ENCODE peak calls at places on chromosomes 1 and 21, in five cellular contexts. One of them, this sample, is unnamed.

GRCh38 chr1:27306892-27307850 is 14.8 kb upstream of the TMEM222 start:
- DNase-seq in NCI-H510A treated with DMSO at 0.1 percent for 48 hours: peak
- DNase-seq in left ventricle myocardium superior: no peak
- DNase-seq in fibroblast of gingiva: no peak
- DNase-seq in cardiac fibroblast: no peak
- DNase-seq in this sample: no peak

GRCh38 chr1:119510046-119510445 is 3.0 kb downstream of the HSD3B1 start:
- DNase-seq in NCI-H510A treated with DMSO at 0.1 percent for 48 hours: no peak
- DNase-seq in left ventricle myocardium superior: no peak
- DNase-seq in fibroblast of gingiva: no peak
- DNase-seq in cardiac fibroblast: no peak
- DNase-seq in this sample: no peak

GRCh38 chr1:152906023-152906565 is 2.3 kb upstream of the IVL start:
- DNase-seq in NCI-H510A treated with DMSO at 0.1 percent for 48 hours: no peak
- DNase-seq in left ventricle myocardium superior: no peak
- DNase-seq in fibroblast of gingiva: no peak
- DNase-seq in cardiac fibroblast: no peak
- DNase-seq in this sample: no peak

GRCh38 chr21:43361493-43362296 is 65.2 kb downstream of the SIK1 start:
- DNase-seq in NCI-H510A treated with DMSO at 0.1 percent for 48 hours: peak
- DNase-seq in left ventricle myocardium superior: peak
- DNase-seq in fibroblast of gingiva: peak
- DNase-seq in cardiac fibroblast: peak
- DNase-seq in this sample: no peak

GRCh38 chr1:192575499-192576189 is at the start of gene RGS1:
- DNase-seq in NCI-H510A treated with DMSO at 0.1 percent for 48 hours: no peak
- DNase-seq in left ventricle myocardium superior: peak
- DNase-seq in fibroblast of gingiva: no peak
- DNase-seq in cardiac fibroblast: no peak
- DNase-seq in this sample: no peak

GRCh38 chr1:39672551-39672947 is 642 bp upstream of the NT5C1A start:
- DNase-seq in NCI-H510A treated with DMSO at 0.1 percent for 48 hours: no peak
- DNase-seq in left ventricle myocardium superior: no peak
- DNase-seq in fibroblast of gingiva: no peak
- DNase-seq in cardiac fibroblast: no peak
- DNase-seq in this sample: no peak

GRCh38 chr1:16043521-16043920 is at the start of gene CLCNKB:
- DNase-seq in NCI-H510A treated with DMSO at 0.1 percent for 48 hours: peak
- DNase-seq in left ventricle myocardium superior: no peak
- DNase-seq in fibroblast of gingiva: no peak
- DNase-seq in cardiac fibroblast: no peak
- DNase-seq in this sample: no peak

GRCh38 chr1:109634771-109635750 is 15.4 kb downstream of the AMPD2 start:
- DNase-seq in NCI-H510A treated with DMSO at 0.1 percent for 48 hours: no peak
- DNase-seq in left ventricle myocardium superior: no peak
- DNase-seq in fibroblast of gingiva: no peak
- DNase-seq in cardiac fibroblast: no peak
- DNase-seq in this sample: no peak

GRCh38 chr1:232662910-232663309 is 33.0 kb upstream of the SIPA1L2 start:
- DNase-seq in NCI-H510A treated with DMSO at 0.1 percent for 48 hours: no peak
- DNase-seq in left ventricle myocardium superior: no peak
- DNase-seq in fibroblast of gingiva: peak
- DNase-seq in cardiac fibroblast: no peak
- DNase-seq in this sample: no peak

GRCh38 chr1:214341918-214342317 is 61.0 kb downstream of the SMYD2 start:
- DNase-seq in NCI-H510A treated with DMSO at 0.1 percent for 48 hours: no peak
- DNase-seq in left ventricle myocardium superior: no peak
- DNase-seq in fibroblast of gingiva: no peak
- DNase-seq in cardiac fibroblast: no peak
- DNase-seq in this sample: no peak

GRCh38 chr1:110187139-110187890 is 22.8 kb upstream of the KCNC4 start:
- DNase-seq in NCI-H510A treated with DMSO at 0.1 percent for 48 hours: no peak
- DNase-seq in left ventricle myocardium superior: peak
- DNase-seq in fibroblast of gingiva: peak
- DNase-seq in cardiac fibroblast: peak
- DNase-seq in this sample: no peak

GRCh38 chr1:219686171-219686570 is 73.3 kb upstream of the ZC3H11B start:
- DNase-seq in NCI-H510A treated with DMSO at 0.1 percent for 48 hours: no peak
- DNase-seq in left ventricle myocardium superior: no peak
- DNase-seq in fibroblast of gingiva: no peak
- DNase-seq in cardiac fibroblast: no peak
- DNase-seq in this sample: no peak

GRCh38 chr1:15452216-15452615 is 4.3 kb upstream of the CELA2A start:
- DNase-seq in NCI-H510A treated with DMSO at 0.1 percent for 48 hours: no peak
- DNase-seq in left ventricle myocardium superior: no peak
- DNase-seq in fibroblast of gingiva: no peak
- DNase-seq in cardiac fibroblast: peak
- DNase-seq in this sample: no peak

GRCh38 chr1:204073837-204074273 is 940 bp downstream of the SOX13 start:
- DNase-seq in NCI-H510A treated with DMSO at 0.1 percent for 48 hours: no peak
- DNase-seq in left ventricle myocardium superior: peak
- DNase-seq in fibroblast of gingiva: peak
- DNase-seq in cardiac fibroblast: peak
- DNase-seq in this sample: no peak

GRCh38 chr1:184545601-184546000 is 158.8 kb downstream of the C1orf21 start:
- DNase-seq in NCI-H510A treated with DMSO at 0.1 percent for 48 hours: no peak
- DNase-seq in left ventricle myocardium superior: no peak
- DNase-seq in fibroblast of gingiva: peak
- DNase-seq in cardiac fibroblast: peak
- DNase-seq in this sample: no peak

GRCh38 chr1:67361646-67362045 is 54.0 kb downstream of the IL12RB2 start:
- DNase-seq in NCI-H510A treated with DMSO at 0.1 percent for 48 hours: no peak
- DNase-seq in left ventricle myocardium superior: no peak
- DNase-seq in fibroblast of gingiva: no peak
- DNase-seq in cardiac fibroblast: no peak
- DNase-seq in this sample: no peak

GRCh38 chr1:217348960-217349664 is 281.8 kb downstream of the GPATCH2 start:
- DNase-seq in NCI-H510A treated with DMSO at 0.1 percent for 48 hours: no peak
- DNase-seq in left ventricle myocardium superior: no peak
- DNase-seq in fibroblast of gingiva: no peak
- DNase-seq in cardiac fibroblast: no peak
- DNase-seq in this sample: no peak

GRCh38 chr1:55000110-55000815 is 1.5 kb downstream of the BSND start:
- DNase-seq in NCI-H510A treated with DMSO at 0.1 percent for 48 hours: no peak
- DNase-seq in left ventricle myocardium superior: no peak
- DNase-seq in fibroblast of gingiva: no peak
- DNase-seq in cardiac fibroblast: no peak
- DNase-seq in this sample: no peak

GRCh38 chr1:216183007-216183406 is 240.2 kb downstream of the USH2A start:
- DNase-seq in NCI-H510A treated with DMSO at 0.1 percent for 48 hours: no peak
- DNase-seq in left ventricle myocardium superior: no peak
- DNase-seq in fibroblast of gingiva: no peak
- DNase-seq in cardiac fibroblast: peak
- DNase-seq in this sample: no peak

GRCh38 chr1:110746644-110747259 is 72.0 kb upstream of the KCNA3 start:
- DNase-seq in NCI-H510A treated with DMSO at 0.1 percent for 48 hours: no peak
- DNase-seq in left ventricle myocardium superior: peak
- DNase-seq in fibroblast of gingiva: peak
- DNase-seq in cardiac fibroblast: peak
- DNase-seq in this sample: no peak

GRCh38 chr1:113874017-113874879 is 2.7 kb upstream of the PTPN22 start:
- DNase-seq in NCI-H510A treated with DMSO at 0.1 percent for 48 hours: no peak
- DNase-seq in left ventricle myocardium superior: no peak
- DNase-seq in fibroblast of gingiva: no peak
- DNase-seq in cardiac fibroblast: peak
- DNase-seq in this sample: no peak

GRCh38 chr1:31505884-31506497 is 70.3 kb upstream of the TINAGL1 start:
- DNase-seq in NCI-H510A treated with DMSO at 0.1 percent for 48 hours: no peak
- DNase-seq in left ventricle myocardium superior: no peak
- DNase-seq in fibroblast of gingiva: peak
- DNase-seq in cardiac fibroblast: peak
- DNase-seq in this sample: no peak

GRCh38 chr1:236168716-236169429 is 26.5 kb downstream of the GPR137B start:
- DNase-seq in NCI-H510A treated with DMSO at 0.1 percent for 48 hours: no peak
- DNase-seq in left ventricle myocardium superior: peak
- DNase-seq in fibroblast of gingiva: peak
- DNase-seq in cardiac fibroblast: peak
- DNase-seq in this sample: no peak

GRCh38 chr1:18360251-18360650 is 120.5 kb upstream of the KLHDC7A start:
- DNase-seq in NCI-H510A treated with DMSO at 0.1 percent for 48 hours: no peak
- DNase-seq in left ventricle myocardium superior: no peak
- DNase-seq in fibroblast of gingiva: no peak
- DNase-seq in cardiac fibroblast: no peak
- DNase-seq in this sample: no peak

GRCh38 chr1:17874231-17874630 is 119.1 kb downstream of the ACTL8 start:
- DNase-seq in NCI-H510A treated with DMSO at 0.1 percent for 48 hours: no peak
- DNase-seq in left ventricle myocardium superior: no peak
- DNase-seq in fibroblast of gingiva: peak
- DNase-seq in cardiac fibroblast: peak
- DNase-seq in this sample: no peak

GRCh38 chr1:48069662-48070432 is 72.7 kb upstream of the TRABD2B start:
- DNase-seq in NCI-H510A treated with DMSO at 0.1 percent for 48 hours: no peak
- DNase-seq in left ventricle myocardium superior: no peak
- DNase-seq in fibroblast of gingiva: no peak
- DNase-seq in cardiac fibroblast: no peak
- DNase-seq in this sample: no peak

GRCh38 chr1:24289937-24290595 is 29.1 kb upstream of the GRHL3 start:
- DNase-seq in NCI-H510A treated with DMSO at 0.1 percent for 48 hours: no peak
- DNase-seq in left ventricle myocardium superior: peak
- DNase-seq in fibroblast of gingiva: peak
- DNase-seq in cardiac fibroblast: peak
- DNase-seq in this sample: peak

GRCh38 chr1:24417681-24418080 is 2.1 kb downstream of the NIPAL3 start:
- DNase-seq in NCI-H510A treated with DMSO at 0.1 percent for 48 hours: no peak
- DNase-seq in left ventricle myocardium superior: no peak
- DNase-seq in fibroblast of gingiva: no peak
- DNase-seq in cardiac fibroblast: peak
- DNase-seq in this sample: no peak

GRCh38 chr1:13965770-13966398 is 265.9 kb downstream of the PRDM2 start:
- DNase-seq in NCI-H510A treated with DMSO at 0.1 percent for 48 hours: peak
- DNase-seq in left ventricle myocardium superior: peak
- DNase-seq in fibroblast of gingiva: peak
- DNase-seq in cardiac fibroblast: peak
- DNase-seq in this sample: peak

This sample was measured in NCI-H1105 treated with DMSO at 0.1 percent for 48 hours.